ENCODE peak calls at places on chromosome 9, in nine cellular contexts. One of them, this sample, is unnamed.

GRCh38 chr9:127899200-127899943 is at the start of gene ST6GALNAC6:
- DNase-seq in foreskin fibroblast: peak; percentile 93
- DNase-seq in mammary epithelial cell: peak; percentile 56
- DNase-seq in cardiac fibroblast: peak; percentile 63
- DNase-seq in AG10803: peak; percentile 82
- DNase-seq in BE2C: peak; percentile 86
- DNase-seq in bronchial epithelial cell: no peak
- DNase-seq in K562: peak; percentile 92
- DNase-seq in A549: peak; percentile 69
- DNase-seq in this sample: no peak

GRCh38 chr9:107637421-107638420 is 148.2 kb upstream of the KLF4 start:
- DNase-seq in foreskin fibroblast: peak; percentile 98
- DNase-seq in mammary epithelial cell: peak; percentile 50
- DNase-seq in cardiac fibroblast: peak; percentile 99
- DNase-seq in AG10803: peak; percentile 98
- DNase-seq in BE2C: peak; percentile 61
- DNase-seq in bronchial epithelial cell: peak; percentile 54
- DNase-seq in K562: no peak
- DNase-seq in A549: peak; percentile 78
- DNase-seq in this sample: peak; percentile 96

GRCh38 chr9:109378316-109378715 is 57.5 kb upstream of the EPB41L4B start:
- DNase-seq in foreskin fibroblast: no peak
- DNase-seq in mammary epithelial cell: no peak
- DNase-seq in cardiac fibroblast: no peak
- DNase-seq in AG10803: no peak
- DNase-seq in BE2C: no peak
- DNase-seq in bronchial epithelial cell: no peak
- DNase-seq in K562: no peak
- DNase-seq in A549: no peak
- DNase-seq in this sample: no peak

GRCh38 chr9:127935765-127936221 is 1.9 kb downstream of the DPM2 start:
- DNase-seq in foreskin fibroblast: peak; percentile 46
- DNase-seq in mammary epithelial cell: no peak
- DNase-seq in cardiac fibroblast: peak; percentile 38
- DNase-seq in AG10803: no peak
- DNase-seq in BE2C: no peak
- DNase-seq in bronchial epithelial cell: peak; percentile 46
- DNase-seq in K562: peak; percentile 54
- DNase-seq in A549: no peak
- DNase-seq in this sample: no peak

GRCh38 chr9:34443976-34444375 is 14.4 kb downstream of the FAM219A start:
- DNase-seq in foreskin fibroblast: no peak
- DNase-seq in mammary epithelial cell: no peak
- DNase-seq in cardiac fibroblast: no peak
- DNase-seq in AG10803: no peak
- DNase-seq in BE2C: no peak
- DNase-seq in bronchial epithelial cell: no peak
- DNase-seq in K562: no peak
- DNase-seq in A549: no peak
- DNase-seq in this sample: no peak

GRCh38 chr9:133238272-133238850 is 29.3 kb upstream of the OBP2B start:
- DNase-seq in foreskin fibroblast: peak; percentile 42
- DNase-seq in mammary epithelial cell: no peak
- DNase-seq in cardiac fibroblast: peak; percentile 69
- DNase-seq in AG10803: peak; percentile 25
- DNase-seq in BE2C: no peak
- DNase-seq in bronchial epithelial cell: peak; percentile 11
- DNase-seq in K562: peak; percentile 99
- DNase-seq in A549: peak; percentile 88
- DNase-seq in this sample: no peak

GRCh38 chr9:124774131-124774978 is 2.6 kb upstream of the OLFML2A start:
- DNase-seq in foreskin fibroblast: peak; percentile 86
- DNase-seq in mammary epithelial cell: peak; percentile 61
- DNase-seq in cardiac fibroblast: peak; percentile 84
- DNase-seq in AG10803: peak; percentile 65
- DNase-seq in BE2C: peak; percentile 86
- DNase-seq in bronchial epithelial cell: peak; percentile 59
- DNase-seq in K562: peak; percentile 78
- DNase-seq in A549: peak; percentile 88
- DNase-seq in this sample: no peak

GRCh38 chr9:113632776-113633590 is 169.5 kb downstream of the RGS3 start:
- DNase-seq in foreskin fibroblast: peak; percentile 80
- DNase-seq in mammary epithelial cell: no peak
- DNase-seq in cardiac fibroblast: peak; percentile 56
- DNase-seq in AG10803: peak; percentile 45
- DNase-seq in BE2C: no peak
- DNase-seq in bronchial epithelial cell: no peak
- DNase-seq in K562: no peak
- DNase-seq in A549: no peak
- DNase-seq in this sample: no peak

GRCh38 chr9:88174324-88174723 is 36.0 kb upstream of the SPATA31C2 start:
- DNase-seq in foreskin fibroblast: no peak
- DNase-seq in mammary epithelial cell: no peak
- DNase-seq in cardiac fibroblast: no peak
- DNase-seq in AG10803: no peak
- DNase-seq in BE2C: peak; percentile 28
- DNase-seq in bronchial epithelial cell: no peak
- DNase-seq in K562: no peak
- DNase-seq in A549: no peak
- DNase-seq in this sample: no peak

GRCh38 chr9:128136816-128137793 is 9.6 kb upstream of the PTGES2 start:
- DNase-seq in foreskin fibroblast: peak; percentile 25
- DNase-seq in mammary epithelial cell: peak; percentile 64
- DNase-seq in cardiac fibroblast: peak; percentile 18
- DNase-seq in AG10803: peak; percentile 75
- DNase-seq in BE2C: no peak
- DNase-seq in bronchial epithelial cell: no peak
- DNase-seq in K562: peak; percentile 16
- DNase-seq in A549: no peak
- DNase-seq in this sample: no peak

GRCh38 chr9:128409450-128409849 is 11.2 kb upstream of the CERCAM start:
- DNase-seq in foreskin fibroblast: no peak
- DNase-seq in mammary epithelial cell: no peak
- DNase-seq in cardiac fibroblast: no peak
- DNase-seq in AG10803: no peak
- DNase-seq in BE2C: no peak
- DNase-seq in bronchial epithelial cell: no peak
- DNase-seq in K562: no peak
- DNase-seq in A549: no peak
- DNase-seq in this sample: no peak

GRCh38 chr9:101398930-101399640 is 434 bp downstream of the ZNF189 start:
- DNase-seq in foreskin fibroblast: no peak
- DNase-seq in mammary epithelial cell: peak; percentile 15
- DNase-seq in cardiac fibroblast: peak; percentile 16
- DNase-seq in AG10803: no peak
- DNase-seq in BE2C: no peak
- DNase-seq in bronchial epithelial cell: no peak
- DNase-seq in K562: no peak
- DNase-seq in A549: no peak
- DNase-seq in this sample: no peak

GRCh38 chr9:93288891-93289883 is 105.2 kb downstream of the WNK2 start:
- DNase-seq in foreskin fibroblast: peak; percentile 41
- DNase-seq in mammary epithelial cell: peak; percentile 44
- DNase-seq in cardiac fibroblast: peak; percentile 48
- DNase-seq in AG10803: no peak
- DNase-seq in BE2C: no peak
- DNase-seq in bronchial epithelial cell: peak; percentile 65
- DNase-seq in K562: no peak
- DNase-seq in A549: peak; percentile 52
- DNase-seq in this sample: no peak

GRCh38 chr9:100222674-100223073 is 123.6 kb downstream of the INVS start:
- DNase-seq in foreskin fibroblast: peak; percentile 57
- DNase-seq in mammary epithelial cell: peak; percentile 17
- DNase-seq in cardiac fibroblast: peak; percentile 64
- DNase-seq in AG10803: peak; percentile 56
- DNase-seq in BE2C: no peak
- DNase-seq in bronchial epithelial cell: peak; percentile 51
- DNase-seq in K562: no peak
- DNase-seq in A549: peak; percentile 18
- DNase-seq in this sample: peak; percentile 23

GRCh38 chr9:93682155-93682968 is 106.0 kb downstream of the PHF2 start:
- DNase-seq in foreskin fibroblast: peak; percentile 75
- DNase-seq in mammary epithelial cell: peak; percentile 25
- DNase-seq in cardiac fibroblast: peak; percentile 62
- DNase-seq in AG10803: peak; percentile 48
- DNase-seq in BE2C: peak; percentile 77
- DNase-seq in bronchial epithelial cell: peak; percentile 28
- DNase-seq in K562: peak; percentile 78
- DNase-seq in A549: peak; percentile 66
- DNase-seq in this sample: no peak

GRCh38 chr9:116350213-116350612 is 196.6 kb downstream of the PAPPA start:
- DNase-seq in foreskin fibroblast: no peak
- DNase-seq in mammary epithelial cell: no peak
- DNase-seq in cardiac fibroblast: no peak
- DNase-seq in AG10803: no peak
- DNase-seq in BE2C: no peak
- DNase-seq in bronchial epithelial cell: no peak
- DNase-seq in K562: no peak
- DNase-seq in A549: no peak
- DNase-seq in this sample: no peak

GRCh38 chr9:94767331-94768099 is 41.0 kb downstream of the AOPEP start:
- DNase-seq in foreskin fibroblast: peak; percentile 31
- DNase-seq in mammary epithelial cell: no peak
- DNase-seq in cardiac fibroblast: no peak
- DNase-seq in AG10803: peak; percentile 40
- DNase-seq in BE2C: no peak
- DNase-seq in bronchial epithelial cell: no peak
- DNase-seq in K562: no peak
- DNase-seq in A549: no peak
- DNase-seq in this sample: no peak

GRCh38 chr9:125180876-125181275 is 8.7 kb downstream of the PPP6C start:
- DNase-seq in foreskin fibroblast: no peak
- DNase-seq in mammary epithelial cell: no peak
- DNase-seq in cardiac fibroblast: no peak
- DNase-seq in AG10803: no peak
- DNase-seq in BE2C: no peak
- DNase-seq in bronchial epithelial cell: no peak
- DNase-seq in K562: no peak
- DNase-seq in A549: no peak
- DNase-seq in this sample: no peak

DNA sequence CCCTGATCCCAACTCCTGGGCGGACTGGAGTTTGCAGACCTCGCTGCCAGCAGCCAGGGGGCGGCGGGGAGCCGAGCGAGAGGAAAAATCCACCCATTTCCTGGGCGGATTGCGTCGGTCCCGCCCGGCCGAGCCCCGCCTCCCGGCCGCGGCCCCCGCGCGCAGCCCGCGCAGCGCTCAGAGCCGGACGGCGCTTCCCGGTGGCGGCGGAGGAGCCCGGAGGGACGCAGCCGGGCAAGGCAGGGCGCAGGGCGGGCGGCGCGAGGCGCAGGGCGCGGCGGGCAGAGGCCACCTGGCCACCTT is at the start of gene OLFM1:
- DNase-seq in foreskin fibroblast: peak; percentile 77
- DNase-seq in mammary epithelial cell: peak; percentile 51
- DNase-seq in cardiac fibroblast: peak; percentile 68
- DNase-seq in AG10803: peak; percentile 63
- DNase-seq in BE2C: peak; percentile 92
- DNase-seq in bronchial epithelial cell: peak; percentile 33
- DNase-seq in K562: peak; percentile 68
- DNase-seq in A549: peak; percentile 88
- DNase-seq in this sample: no peak
- H3K4me3 ChIP-seq in foreskin fibroblast: no peak within 1 kb of the TSS
- H3K4me3 ChIP-seq in mammary epithelial cell: no peak within 1 kb of the TSS
- H3K4me3 ChIP-seq in cardiac fibroblast: no peak within 1 kb of the TSS
- H3K4me3 ChIP-seq in AG10803: peak within 1 kb of the TSS; percentile 27
- H3K4me3 ChIP-seq in BE2C: peak within 1 kb of the TSS; percentile 81
- H3K4me3 ChIP-seq in bronchial epithelial cell: no peak within 1 kb of the TSS
- H3K4me3 ChIP-seq in K562: no peak within 1 kb of the TSS
- H3K4me3 ChIP-seq in A549: peak within 1 kb of the TSS; percentile 53
- H3K4me3 ChIP-seq in this sample: no peak within 1 kb of the TSS

DNA sequence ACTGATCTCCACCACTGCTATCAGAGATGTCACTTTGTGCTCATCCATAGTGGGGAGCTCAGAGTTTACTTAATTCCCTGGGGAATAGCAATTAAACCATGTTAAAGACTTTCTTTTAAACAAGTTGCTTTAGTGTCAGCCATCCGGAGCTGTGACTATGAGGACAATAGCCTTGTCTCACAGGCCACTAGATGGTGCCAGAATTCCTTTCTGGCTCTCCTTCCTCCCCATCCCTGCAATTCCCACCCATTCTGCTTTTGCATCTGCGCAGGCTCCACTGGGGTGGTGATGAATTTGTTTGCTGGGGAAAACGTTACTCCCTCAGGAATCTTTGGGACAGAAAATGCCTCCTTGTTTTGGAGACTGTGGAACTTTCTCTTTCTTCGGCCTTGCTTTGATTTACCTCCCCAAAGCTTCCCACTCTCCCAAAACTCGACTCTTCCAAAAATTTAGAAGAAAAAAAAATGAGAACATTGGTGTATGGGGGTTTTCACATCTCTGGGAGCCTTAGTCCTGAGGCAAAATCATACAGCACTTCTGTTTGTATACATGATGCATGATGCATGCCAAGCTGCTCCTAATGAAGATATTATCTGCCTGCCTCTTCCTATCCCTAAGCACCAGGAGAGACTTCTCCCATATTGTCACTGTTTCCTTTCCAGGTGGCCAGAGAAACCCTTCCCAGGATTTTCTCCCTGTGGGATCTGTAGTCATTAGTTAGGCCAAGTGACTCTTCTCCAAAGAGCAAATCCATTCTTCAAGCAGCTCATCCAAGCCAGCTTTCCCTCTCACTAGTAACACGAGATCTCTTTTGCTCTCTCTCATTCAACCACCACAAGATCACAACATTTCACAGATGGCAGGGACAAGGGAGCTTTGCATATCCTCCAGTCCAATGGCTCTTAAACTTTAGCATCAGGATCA is 466.1 kb downstream of the TLR4 start:
- DNase-seq in foreskin fibroblast: peak; percentile 2
- DNase-seq in mammary epithelial cell: peak; percentile 53
- DNase-seq in cardiac fibroblast: peak; percentile 51
- DNase-seq in AG10803: peak; percentile 45
- DNase-seq in BE2C: peak; percentile 54
- DNase-seq in bronchial epithelial cell: peak; percentile 44
- DNase-seq in K562: peak; percentile 8
- DNase-seq in A549: peak; percentile 21
- DNase-seq in this sample: no peak
- TF ChIP-seq CTCF in foreskin fibroblast: peak; percentile 41
- TF ChIP-seq CTCF in mammary epithelial cell: peak; percentile 87
- TF ChIP-seq CTCF in cardiac fibroblast: peak; percentile 61
- TF ChIP-seq CTCF in AG10803: peak; percentile 70
- TF ChIP-seq CTCF in BE2C: peak; percentile 86
- TF ChIP-seq CTCF in bronchial epithelial cell: peak; percentile 74
- TF ChIP-seq CTCF in K562: peak; percentile 21
- TF ChIP-seq CTCF in A549: peak; percentile 79
- TF ChIP-seq CTCF in this sample: peak; percentile 36

GRCh38 chr9:121607434-121608248 is 43.8 kb upstream of the DAB2IP start:
- DNase-seq in foreskin fibroblast: peak; percentile 26
- DNase-seq in mammary epithelial cell: no peak
- DNase-seq in cardiac fibroblast: peak; percentile 28
- DNase-seq in AG10803: no peak
- DNase-seq in BE2C: peak; percentile 75
- DNase-seq in bronchial epithelial cell: peak; percentile 44
- DNase-seq in K562: no peak
- DNase-seq in A549: no peak
- DNase-seq in this sample: no peak
- H3K4me3 ChIP-seq in foreskin fibroblast: no peak overlapping the region
- H3K4me3 ChIP-seq in mammary epithelial cell: no peak overlapping the region
- H3K4me3 ChIP-seq in cardiac fibroblast: no peak overlapping the region
- H3K4me3 ChIP-seq in AG10803: no peak overlapping the region
- H3K4me3 ChIP-seq in BE2C: peak overlapping the region; percentile 0
- H3K4me3 ChIP-seq in bronchial epithelial cell: no peak overlapping the region
- H3K4me3 ChIP-seq in K562: no peak overlapping the region
- H3K4me3 ChIP-seq in A549: no peak overlapping the region
- H3K4me3 ChIP-seq in this sample: no peak overlapping the region

GRCh38 chr9:36542355-36542754 is 30.3 kb upstream of the MELK start:
- DNase-seq in foreskin fibroblast: no peak
- DNase-seq in mammary epithelial cell: no peak
- DNase-seq in cardiac fibroblast: no peak
- DNase-seq in AG10803: no peak
- DNase-seq in BE2C: no peak
- DNase-seq in bronchial epithelial cell: no peak
- DNase-seq in K562: no peak
- DNase-seq in A549: no peak
- DNase-seq in this sample: no peak
- TF ChIP-seq CTCF in foreskin fibroblast: no peak
- TF ChIP-seq CTCF in mammary epithelial cell: no peak
- TF ChIP-seq CTCF in cardiac fibroblast: no peak
- TF ChIP-seq CTCF in AG10803: no peak
- TF ChIP-seq CTCF in BE2C: no peak
- TF ChIP-seq CTCF in bronchial epithelial cell: no peak
- TF ChIP-seq CTCF in K562: no peak
- TF ChIP-seq CTCF in A549: no peak
- TF ChIP-seq CTCF in this sample: no peak

This sample was measured in AG09309.